ENCODE peak calls at places on chromosome 9, in seven cellular contexts. K is HepG2, O is right lobe of liver, B is K562, F is IMR-90, Q is A549, Z is heart left ventricle. L is an unnamed sample.
A peak's percentile ranks its signal among the peaks of the same experiment; 100 is the strongest.

GRCh38 chr9:87229127-87229526 is 268.5 kb upstream of the DAPK1 start:
- ATAC-seq in F (no peak), Q (no peak), O (no peak), B (no peak), K (no peak), Z (no peak), L (no peak)

GRCh38 chr9:136275655-136276429 is 28.1 kb downstream of the CCDC187 start:
- ATAC-seq in K (peak; percentile 93), Z (no peak), F (no peak), B (peak; percentile 45), O (no peak), Q (peak; percentile 67), L (no peak)

GRCh38 chr9:36521148-36521547 is 51.5 kb upstream of the MELK start:
- ATAC-seq in Z (no peak), K (no peak), B (no peak), Q (no peak), F (no peak), O (no peak), L (no peak)

GRCh38 chr9:135075234-135076142 is 12.0 kb upstream of the OLFM1 start:
- ATAC-seq in B (no peak), O (peak; percentile 79), Q (peak; percentile 76), F (peak; percentile 44), K (no peak), Z (peak; percentile 91), L (peak; percentile 92)

GRCh38 chr9:68974431-68974830 is 39.5 kb downstream of the PRKACG start:
- ATAC-seq in Z (peak; percentile 23), F (no peak), B (peak; percentile 17), Q (no peak), K (no peak), O (no peak), L (no peak)

GRCh38 chr9:136316896-136317676 is 10.3 kb upstream of the GPSM1 start:
- ATAC-seq in Q (no peak), B (no peak), Z (no peak), F (no peak), O (peak; percentile 55), K (peak; percentile 52), L (no peak)

GRCh38 chr9:466749-467148 is 252.1 kb downstream of the DOCK8 start:
- ATAC-seq in O (peak; percentile 11), B (no peak), K (no peak), F (no peak), Z (no peak), Q (no peak), L (no peak)

GRCh38 chr9:19757745-19758144 is 31.1 kb downstream of the SLC24A2 start:
- ATAC-seq in Q (no peak), Z (no peak), B (peak; percentile 47), F (no peak), K (no peak), O (no peak), L (no peak)

GRCh38 chr9:89667730-89668129 is 62.9 kb downstream of the GADD45G start:
- ATAC-seq in Z (no peak), O (peak; percentile 55), Q (no peak), F (no peak), K (peak; percentile 16), B (no peak), L (no peak)

GRCh38 chr9:87763286-87763685 is 37.4 kb downstream of the CTSL start:
- ATAC-seq in Z (no peak), O (no peak), Q (no peak), B (no peak), K (no peak), F (no peak), L (no peak)

GRCh38 chr9:137218212-137218753 is 3.8 kb downstream of the RNF208 start:
- ATAC-seq in K (peak; percentile 5), F (no peak), Z (no peak), Q (peak; percentile 1), B (no peak), O (no peak), L (no peak)

GRCh38 chr9:97594414-97594921 is 38.7 kb downstream of the TSTD2 start:
- ATAC-seq in F (no peak), K (no peak), B (no peak), Q (no peak), Z (peak; percentile 68), O (no peak), L (peak; percentile 32)

GRCh38 chr9:68999393-69000105 is 14.4 kb downstream of the PRKACG start:
- ATAC-seq in Z (peak; percentile 93), F (peak; percentile 95), O (peak; percentile 98), B (peak; percentile 94), Q (peak; percentile 97), K (peak; percentile 98), L (peak; percentile 79)

GRCh38 chr9:114011313-114011712 is 66.8 kb downstream of the AMBP start:
- ATAC-seq in F (no peak), K (no peak), O (no peak), Z (no peak), Q (no peak), B (no peak), L (no peak)

GRCh38 chr9:1759901-1760300 is 255.2 kb upstream of the SMARCA2 start:
- ATAC-seq in F (no peak), B (no peak), O (no peak), Z (no peak), K (no peak), Q (no peak), L (no peak)

GRCh38 chr9:27394154-27394825 is 97.3 kb upstream of the EQTN start:
- ATAC-seq in Z (peak; percentile 72), Q (no peak), B (no peak), K (no peak), F (no peak), O (peak; percentile 52), L (peak; percentile 22)

GRCh38 chr9:124511426-124511840 is 4.2 kb upstream of the NR5A1 start:
- ATAC-seq in F (no peak), B (peak; percentile 64), K (peak; percentile 32), O (no peak), Z (no peak), Q (peak; percentile 57), L (no peak)

GRCh38 chr9:84294551-84294950 is 46.0 kb downstream of the SLC28A3 start:
- ATAC-seq in F (no peak), Z (no peak), B (peak; percentile 63), Q (peak; percentile 45), O (no peak), K (no peak), L (no peak)

GRCh38 chr9:27117489-27118135 is 8.6 kb downstream of the TEK start:
- ATAC-seq in Q (peak; percentile 91), K (peak; percentile 75), O (peak; percentile 93), Z (peak; percentile 95), F (no peak), B (no peak), L (peak; percentile 88)

GRCh38 chr9:99400184-99400731 is 178.2 kb downstream of the SEC61B start:
- ATAC-seq in Z (peak; percentile 81), B (no peak), Q (no peak), F (no peak), K (peak; percentile 27), O (no peak), L (peak; percentile 36)

GRCh38 chr9:112863214-112863613 is 27.5 kb downstream of the SLC46A2 start:
- ATAC-seq in K (no peak), Z (peak; percentile 51), F (peak; percentile 19), O (peak; percentile 33), B (no peak), Q (no peak), L (no peak)

DNA sequence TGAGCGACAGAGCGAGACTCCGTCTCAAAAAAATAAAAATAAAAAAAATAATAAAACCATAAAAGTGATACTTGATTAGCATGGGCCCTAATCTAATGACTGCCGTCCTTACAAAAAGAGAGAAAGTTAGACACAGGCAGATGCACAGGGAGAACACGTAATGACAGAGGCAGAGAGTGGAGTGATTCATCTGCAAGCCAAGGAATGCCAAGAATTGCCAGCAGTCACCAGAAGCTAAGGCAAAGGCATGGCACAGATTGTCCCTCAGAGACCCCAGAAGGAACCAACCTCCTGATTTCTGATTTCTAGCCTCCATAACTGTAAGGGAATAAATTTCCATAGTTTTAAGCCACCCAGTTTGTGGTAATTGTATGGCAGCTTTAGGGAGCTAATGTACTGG is 79.6 kb upstream of the FREM1 start:
- ATAC-seq in B (no peak), F (no peak), K (peak; percentile 27), Q (no peak), O (no peak), Z (no peak), L (no peak)
- TF ChIP-seq POLR2A in B (no peak), F (no peak), K (no peak), Q (no peak), O (no peak), Z (no peak), L (no peak)

DNA sequence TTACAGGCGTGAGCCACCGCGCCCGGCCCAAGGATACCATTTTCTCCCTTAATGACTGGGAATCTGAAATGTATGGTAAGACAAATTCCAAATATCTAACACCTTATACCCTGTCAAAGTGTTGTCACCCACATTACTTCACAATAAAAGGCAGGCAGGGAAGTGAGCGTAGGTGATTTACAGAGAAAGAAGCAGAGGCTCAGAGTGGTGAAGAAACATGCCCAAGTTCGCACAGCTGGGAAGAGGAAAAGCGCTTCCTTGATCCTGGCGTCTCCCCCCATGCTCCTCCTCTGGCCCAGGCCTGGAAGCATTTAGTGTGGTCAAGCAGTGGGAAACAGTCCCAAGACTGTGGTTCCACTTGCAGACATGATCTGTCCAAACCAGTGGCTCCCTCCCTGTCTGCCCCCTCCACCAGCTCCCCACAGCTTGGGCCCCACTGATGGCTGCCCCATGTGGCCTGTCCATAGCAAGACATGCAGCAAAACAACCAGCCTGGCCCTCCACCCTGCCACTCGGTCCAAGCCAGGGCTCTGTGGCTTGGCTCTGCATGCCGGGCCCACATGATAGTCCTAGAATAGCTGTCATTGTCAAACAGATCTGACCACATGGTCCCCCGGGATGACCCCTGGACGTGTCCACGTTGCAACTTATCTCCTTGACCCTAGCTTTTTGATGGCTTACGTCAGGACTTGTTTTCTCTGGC is 107.2 kb downstream of the TTLL11 start:
- ATAC-seq in F (no peak), B (peak; percentile 78), Q (peak; percentile 70), K (peak; percentile 63), Z (peak; percentile 77), O (no peak), L (no peak)
- TF ChIP-seq POLR2A in F (no peak), B (no peak), Q (no peak), K (no peak), Z (no peak), O (no peak), L (no peak)

GRCh38 chr9:126794441-126794840 is 10.4 kb upstream of the ZBTB43 start:
- ATAC-seq in B (no peak), K (no peak), F (no peak), Q (no peak), Z (no peak), O (no peak), L (no peak)

GRCh38 chr9:126793686-126794417 is 11.0 kb upstream of the ZBTB43 start:
- ATAC-seq in F (no peak), Q (no peak), B (no peak), O (no peak), K (no peak), Z (no peak), L (no peak)

GRCh38 chr9:126788631-126789349 is 16.1 kb upstream of the ZBTB43 start:
- ATAC-seq in B (no peak), Q (peak; percentile 32), F (no peak), Z (no peak), O (no peak), K (no peak), L (no peak)

GRCh38 chr9:126790561-126790960 is 14.3 kb upstream of the ZBTB43 start:
- ATAC-seq in F (no peak), B (no peak), Z (no peak), K (no peak), O (peak; percentile 76), Q (no peak), L (no peak)

GRCh38 chr9:126791406-126792230 is 13.2 kb upstream of the ZBTB43 start:
- ATAC-seq in F (peak; percentile 76), B (no peak), Q (peak; percentile 89), K (peak; percentile 66), O (peak; percentile 67), Z (no peak), L (no peak)
- TF ChIP-seq POLR2A in F (no peak), B (no peak), Q (no peak), K (no peak), O (no peak), Z (no peak), L (no peak)

GRCh38 chr9:5628530-5629311 is at the start of gene RIC1:
- ATAC-seq in K (peak; percentile 89), Q (peak; percentile 90), Z (peak; percentile 96), B (peak; percentile 82), F (peak; percentile 93), O (peak; percentile 91), L (peak; percentile 95)
- TF ChIP-seq POLR2A in K (peak; percentile 79), Q (peak; percentile 92), Z (peak; percentile 87), B (peak; percentile 87), F (peak; percentile 93), O (peak; percentile 97), L (peak; percentile 94)

L was measured in gastroesophageal sphincter.